ENCODE peak calls at places on chromosomes 1 and 21, in six cellular contexts. D, K, H, B, G and T are unnamed samples.

GRCh38 chr1:185075476-185075875 is 30.1 kb downstream of the RNF2 start:
- DNase-seq in H (no peak), G (no peak), D (no peak), B (no peak), K (no peak), T (no peak)

GRCh38 chr1:204950353-204951001 is 79.8 kb downstream of the NFASC start:
- DNase-seq in K (no peak), D (no peak), H (no peak), G (no peak), B (no peak), T (no peak)

GRCh38 chr1:158506369-158506987 is 34.5 kb downstream of the OR10R2 start:
- DNase-seq in G (no peak), K (no peak), D (peak), H (no peak), B (peak), T (peak)

GRCh38 chr1:10424034-10424433 is 6.2 kb upstream of the CENPS start:
- DNase-seq in G (no peak), B (peak), H (no peak), K (no peak), D (no peak), T (no peak)

GRCh38 chr1:7121622-7121988 is 336.4 kb downstream of the CAMTA1 start:
- DNase-seq in B (no peak), G (no peak), H (no peak), D (no peak), K (peak), T (no peak)

GRCh38 chr1:12244078-12244477 is 14.2 kb downstream of the VPS13D start:
- DNase-seq in K (no peak), B (no peak), H (no peak), G (no peak), D (no peak), T (no peak)

GRCh38 chr1:153495536-153495935 is 35.1 kb upstream of the S100A7 start:
- DNase-seq in K (no peak), B (no peak), D (no peak), H (no peak), G (no peak), T (no peak)

GRCh38 chr1:163872067-163872466 is 550.3 kb downstream of the NUF2 start:
- DNase-seq in H (no peak), B (no peak), G (no peak), D (no peak), K (no peak), T (no peak)

GRCh38 chr1:11649624-11650330 is 4.5 kb downstream of the FBXO2 start:
- DNase-seq in B (no peak), G (no peak), H (no peak), D (no peak), K (no peak), T (no peak)

GRCh38 chr21:29105218-29105617 is 25.2 kb upstream of the MAP3K7CL start:
- DNase-seq in B (peak), K (no peak), G (no peak), H (no peak), D (no peak), T (no peak)

GRCh38 chr1:53086504-53087070 is 24.6 kb downstream of the PODN start:
- DNase-seq in H (no peak), B (no peak), K (no peak), G (no peak), D (no peak), T (no peak)

GRCh38 chr21:45041351-45041805 is 33.0 kb upstream of the ADARB1 start:
- DNase-seq in K (peak), H (no peak), D (no peak), B (peak), G (peak), T (no peak)

GRCh38 chr1:204923626-204924012 is 53.0 kb downstream of the NFASC start:
- DNase-seq in B (no peak), K (no peak), G (no peak), H (no peak), D (no peak), T (no peak)

GRCh38 chr1:16232316-16232710 is 4.7 kb downstream of the CPLANE2 start:
- DNase-seq in B (no peak), G (no peak), D (no peak), K (no peak), H (no peak), T (no peak)

GRCh38 chr1:198498881-198499280 is 41.6 kb downstream of the ATP6V1G3 start:
- DNase-seq in B (peak), H (no peak), D (no peak), K (no peak), G (no peak), T (no peak)

GRCh38 chr1:206002833-206003532 is at the start of gene RAB7B:
- DNase-seq in G (peak), B (peak), D (no peak), K (no peak), H (no peak), T (no peak)

GRCh38 chr1:46488343-46489168 is 1.1 kb upstream of the DMBX1 start:
- DNase-seq in B (peak), D (no peak), G (no peak), K (no peak), H (no peak), T (no peak)

GRCh38 chr21:25934771-25935224 is 200.0 kb downstream of the GABPA start:
- DNase-seq in B (peak), K (peak), G (peak), D (no peak), H (no peak), T (no peak)

GRCh38 chr1:185483647-185484450 is 166.8 kb upstream of the IVNS1ABP start:
- DNase-seq in B (peak), H (no peak), G (no peak), D (no peak), K (no peak), T (no peak)

GRCh38 chr1:1954831-1955441 is 35.9 kb upstream of the TMEM52 start:
- DNase-seq in G (no peak), H (no peak), K (no peak), B (no peak), D (no peak), T (no peak)

GRCh38 chr1:99005537-99005942 is 879 bp upstream of the PLPPR5 start:
- DNase-seq in D (no peak), G (no peak), H (no peak), K (no peak), B (no peak), T (no peak)

GRCh38 chr1:226903819-226904710 is 33.6 kb downstream of the PSEN2 start:
- DNase-seq in B (peak), G (no peak), K (no peak), H (no peak), D (no peak), T (no peak)

GRCh38 chr1:30088594-30089556 is 634.5 kb downstream of the MATN1 start:
- DNase-seq in D (no peak), G (no peak), B (no peak), H (no peak), K (no peak), T (no peak)

GRCh38 chr1:84632975-84633427 is 57.3 kb downstream of the SSX2IP start:
- DNase-seq in K (no peak), B (peak), H (no peak), G (no peak), D (no peak), T (no peak)

GRCh38 chr1:202873026-202873425 is 15.9 kb downstream of the RABIF start:
- DNase-seq in B (no peak), H (no peak), G (no peak), K (no peak), D (no peak), T (no peak)

GRCh38 chr1:8021676-8022266 is 4.3 kb downstream of the ERRFI1 start:
- DNase-seq in H (no peak), D (no peak), G (no peak), B (no peak), K (no peak), T (no peak)

GRCh38 chr1:92563457-92564216 is 76.9 kb upstream of the GFI1 start:
- DNase-seq in H (no peak), B (no peak), K (no peak), G (no peak), D (no peak), T (no peak)

GRCh38 chr1:231216515-231216914 is 24.5 kb upstream of the GNPAT start:
- DNase-seq in D (no peak), G (no peak), K (no peak), B (no peak), H (no peak), T (no peak)

GRCh38 chr1:227937031-227937430 is 10.7 kb downstream of the WNT9A start:
- DNase-seq in B (no peak), G (no peak), D (no peak), K (no peak), H (no peak), T (no peak)

GRCh38 chr1:53135735-53136114 is 6.7 kb downstream of the SLC1A7 start:
- DNase-seq in G (peak), D (no peak), H (no peak), K (no peak), B (peak), T (no peak)

GRCh38 chr21:33901421-33902288 is 13.9 kb downstream of the ATP5PO start:
- DNase-seq in D (no peak), H (no peak), K (no peak), B (peak), G (no peak), T (no peak)

GRCh38 chr1:118360817-118361216 is 175.8 kb upstream of the SPAG17 start:
- DNase-seq in H (no peak), G (no peak), B (peak), K (no peak), D (no peak), T (no peak)

GRCh38 chr1:22970096-22970495 is 2.6 kb downstream of the LACTBL1 start:
- DNase-seq in K (no peak), D (no peak), B (no peak), G (no peak), H (no peak), T (no peak)

GRCh38 chr1:6419803-6420593 is at the start of gene HES2:
- DNase-seq in G (no peak), H (no peak), K (no peak), D (no peak), B (no peak), T (no peak)

GRCh38 chr1:119314001-119314796 is 54.4 kb upstream of the HAO2 start:
- DNase-seq in G (no peak), B (no peak), D (no peak), K (no peak), H (no peak), T (no peak)

GRCh38 chr1:183205196-183205781 is 19.2 kb downstream of the LAMC2 start:
- DNase-seq in K (no peak), H (no peak), D (no peak), G (no peak), B (peak), T (no peak)

GRCh38 chr1:186848509-186849130 is 19.9 kb downstream of the PLA2G4A start:
- DNase-seq in K (no peak), D (no peak), H (no peak), G (no peak), B (peak), T (no peak)